ENCODE peak calls at places on chromosomes 7 and 10, in five cellular contexts. J is mesendoderm, U is IMR-90, E is H9, P is H1. R is an unnamed sample.

GRCh38 chr7:77460057-77460486 is 43.9 kb upstream of the GSAP start:
- DNase-seq in J (peak), U (no peak), E (no peak), P (no peak), R (no peak)

GRCh38 chr7:2720024-2720423 is 32.0 kb downstream of the AMZ1 start:
- DNase-seq in J (no peak), U (no peak), E (no peak), P (no peak), R (no peak)

GRCh38 chr7:43790006-43790405 is 31.5 kb downstream of the BLVRA start:
- DNase-seq in J (no peak), U (no peak), E (no peak), P (no peak), R (no peak)

GRCh38 chr10:43607199-43607573 is 948 bp downstream of the ZNF485 start:
- DNase-seq in J (no peak), U (no peak), E (no peak), P (no peak), R (no peak)

GRCh38 chr10:122034149-122034756 is 45.3 kb downstream of the TACC2 start:
- DNase-seq in J (no peak), U (peak), E (no peak), P (no peak), R (no peak)

GRCh38 chr10:120005408-120006280 is 113.1 kb downstream of the SEC23IP start:
- DNase-seq in J (peak), U (no peak), E (peak), P (no peak), R (peak)

GRCh38 chr7:151680810-151681209 is 161.1 kb upstream of the RHEB start:
- DNase-seq in J (no peak), U (peak), E (no peak), P (no peak), R (no peak)

GRCh38 chr10:111677747-111678146 is 505.8 kb downstream of the GPAM start:
- DNase-seq in J (no peak), U (no peak), E (no peak), P (no peak), R (no peak)

GRCh38 chr10:6300106-6300783 is 97.5 kb downstream of the PFKFB3 start:
- DNase-seq in J (no peak), U (peak), E (no peak), P (no peak), R (no peak)

GRCh38 chr7:112211348-112211907 is 4.9 kb downstream of the ZNF277 start:
- DNase-seq in J (no peak), U (peak), E (no peak), P (no peak), R (no peak)

GRCh38 chr7:155965010-155965409 is 152.7 kb upstream of the SHH start:
- DNase-seq in J (no peak), U (peak), E (peak), P (no peak), R (no peak)

GRCh38 chr10:6581750-6582697 is 1.9 kb upstream of the PRKCQ start:
- DNase-seq in J (peak), U (no peak), E (peak), P (no peak), R (no peak)

GRCh38 chr7:151503902-151504714 is 15.6 kb downstream of the RHEB start:
- DNase-seq in J (no peak), U (peak), E (no peak), P (no peak), R (no peak)

GRCh38 chr7:129684777-129685176 is 73.3 kb downstream of the NRF1 start:
- DNase-seq in J (peak), U (no peak), E (no peak), P (no peak), R (no peak)

GRCh38 chr10:88974446-88975376 is 15.9 kb upstream of the FAS start:
- DNase-seq in J (no peak), U (peak), E (no peak), P (no peak), R (no peak)

GRCh38 chr7:114182837-114183236 is 231.8 kb upstream of the FOXP2 start:
- DNase-seq in J (no peak), U (no peak), E (no peak), P (no peak), R (peak)

GRCh38 chr7:155182406-155182970 is 112.4 kb downstream of the HTR5A start:
- DNase-seq in J (no peak), U (no peak), E (no peak), P (no peak), R (no peak)

GRCh38 chr10:119025336-119025735 is 4.2 kb upstream of the NANOS1 start:
- DNase-seq in J (peak), U (peak), E (no peak), P (no peak), R (no peak)

GRCh38 chr10:18880530-18880929 is 168.1 kb upstream of the MALRD1 start:
- DNase-seq in J (peak), U (no peak), E (peak), P (peak), R (no peak)

GRCh38 chr7:97693586-97693985 is 38.3 kb upstream of the TAC1 start:
- DNase-seq in J (no peak), U (no peak), E (no peak), P (no peak), R (no peak)

GRCh38 chr10:30386801-30387588 is 37.9 kb upstream of the MTPAP start:
- DNase-seq in J (no peak), U (no peak), E (no peak), P (no peak), R (no peak)

GRCh38 chr7:83325083-83325482 is 162.4 kb upstream of the PCLO start:
- DNase-seq in J (no peak), U (no peak), E (no peak), P (no peak), R (no peak)

DNA sequence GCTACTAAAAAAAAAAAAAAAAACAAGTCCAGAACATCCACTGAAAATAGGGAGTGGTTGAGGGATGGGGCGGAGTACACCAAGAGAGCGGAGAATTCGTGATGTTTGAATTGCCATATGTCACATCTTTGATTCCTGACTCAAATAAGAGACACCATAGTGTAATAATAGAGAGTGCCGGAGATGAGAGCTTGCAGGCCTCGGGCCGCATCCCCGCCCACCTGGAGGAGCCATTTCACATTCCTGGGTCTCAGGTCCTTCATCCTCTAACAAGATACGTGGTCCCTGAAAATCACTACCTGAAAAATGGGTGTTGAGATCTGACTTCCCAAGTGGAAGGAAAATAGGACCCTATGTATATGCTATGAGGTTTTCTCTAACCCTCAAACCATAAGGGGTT is 46.8 kb downstream of the KIAA1549 start:
- DNase-seq in J (no peak), U (no peak), E (no peak), P (no peak), R (no peak)
- H3K4ac ChIP-seq in J (no peak), U (no peak), E (no peak), P (no peak), R (no peak)

DNA sequence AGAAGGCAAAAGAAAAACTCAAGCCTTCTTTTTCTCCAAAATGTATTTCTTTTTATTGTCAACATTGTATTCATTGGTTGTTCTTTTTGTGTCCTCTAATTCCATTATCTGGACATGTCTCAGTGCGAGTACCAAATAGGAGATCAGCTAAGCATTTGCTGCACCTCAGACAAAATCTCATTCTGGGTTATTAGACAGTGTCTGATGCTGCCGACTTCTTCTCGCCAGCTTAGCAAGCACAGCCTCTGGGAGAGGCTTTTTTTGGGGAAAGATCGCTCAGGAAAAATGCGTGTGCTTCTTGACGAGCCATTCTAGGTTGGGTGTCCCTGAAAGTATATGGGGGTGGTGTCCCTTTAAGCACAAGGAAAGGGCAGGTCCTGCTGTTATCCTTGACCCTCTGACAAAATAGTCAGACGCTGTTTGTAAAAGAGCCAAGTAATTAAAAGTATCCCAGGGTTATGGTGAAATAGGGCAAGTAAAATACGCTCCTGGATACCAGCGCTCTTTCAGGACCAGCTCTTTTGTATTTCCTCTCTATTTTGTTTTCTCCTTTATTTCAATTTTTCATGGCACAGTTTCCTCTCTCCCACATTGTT is 540.1 kb upstream of the FZD8 start:
- DNase-seq in J (no peak), U (no peak), E (no peak), P (no peak), R (no peak)
- H3K18ac ChIP-seq in J (no peak), U (no peak), E (no peak), P (no peak), R (no peak)

GRCh38 chr7:108972009-108972408 is 402.3 kb downstream of the DNAJB9 start:
- DNase-seq in J (no peak), U (no peak), E (no peak), P (no peak), R (no peak)
- H3K27ac ChIP-seq in J (no peak), U (no peak), E (no peak), P (no peak), R (no peak)

GRCh38 chr10:71842424-71842823 is 8.6 kb downstream of the PSAP start:
- DNase-seq in J (no peak), U (no peak), E (no peak), P (no peak), R (no peak)
- H3K4ac ChIP-seq in J (no peak), U (no peak), E (no peak), P (no peak), R (no peak)

GRCh38 chr10:4132216-4132556 is 347.2 kb upstream of the KLF6 start:
- DNase-seq in J (no peak), U (no peak), E (no peak), P (no peak), R (no peak)
- H3K18ac ChIP-seq in J (no peak), U (peak), E (no peak), P (no peak), R (no peak)

GRCh38 chr7:159099711-159100231 is 44.9 kb downstream of the VIPR2 start:
- DNase-seq in J (no peak), U (no peak), E (peak), P (no peak), R (no peak)
- H3K27ac ChIP-seq in J (no peak), U (no peak), E (no peak), P (no peak), R (no peak)

GRCh38 chr10:74300651-74301050 is 149.6 kb downstream of the ADK start:
- DNase-seq in J (no peak), U (no peak), E (no peak), P (no peak), R (no peak)

GRCh38 chr10:74307061-74307651 is 156.1 kb downstream of the ADK start:
- DNase-seq in J (no peak), U (no peak), E (no peak), P (no peak), R (no peak)

GRCh38 chr10:74306227-74306982 is 155.4 kb downstream of the ADK start:
- DNase-seq in J (no peak), U (no peak), E (no peak), P (no peak), R (no peak)

GRCh38 chr10:74310652-74311257 is 159.7 kb downstream of the ADK start:
- DNase-seq in J (no peak), U (peak), E (no peak), P (no peak), R (no peak)

DNA sequence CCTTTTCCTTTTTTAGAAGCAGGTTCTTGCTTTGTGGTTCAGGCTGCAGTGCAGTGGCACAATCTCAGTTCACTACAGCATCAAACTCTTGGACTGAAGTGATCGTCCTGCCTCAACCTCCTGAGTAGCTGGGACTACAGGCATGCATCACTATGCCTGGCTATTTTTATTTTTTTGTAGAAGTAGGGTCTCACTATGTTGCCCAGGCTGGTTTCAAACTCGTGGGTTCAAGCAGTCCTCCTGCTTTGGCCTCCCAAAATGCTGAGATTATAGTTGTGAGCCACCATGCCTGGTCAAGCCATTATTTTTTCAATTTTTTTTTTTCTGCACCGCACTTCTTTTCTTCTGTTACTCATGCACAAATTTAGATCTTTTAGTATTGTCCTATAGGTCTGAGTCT is 154.7 kb downstream of the ADK start:
- DNase-seq in J (no peak), U (no peak), E (no peak), P (no peak), R (no peak)
- H3K4ac ChIP-seq in J (no peak), U (no peak), E (no peak), P (no peak), R (no peak)

DNA sequence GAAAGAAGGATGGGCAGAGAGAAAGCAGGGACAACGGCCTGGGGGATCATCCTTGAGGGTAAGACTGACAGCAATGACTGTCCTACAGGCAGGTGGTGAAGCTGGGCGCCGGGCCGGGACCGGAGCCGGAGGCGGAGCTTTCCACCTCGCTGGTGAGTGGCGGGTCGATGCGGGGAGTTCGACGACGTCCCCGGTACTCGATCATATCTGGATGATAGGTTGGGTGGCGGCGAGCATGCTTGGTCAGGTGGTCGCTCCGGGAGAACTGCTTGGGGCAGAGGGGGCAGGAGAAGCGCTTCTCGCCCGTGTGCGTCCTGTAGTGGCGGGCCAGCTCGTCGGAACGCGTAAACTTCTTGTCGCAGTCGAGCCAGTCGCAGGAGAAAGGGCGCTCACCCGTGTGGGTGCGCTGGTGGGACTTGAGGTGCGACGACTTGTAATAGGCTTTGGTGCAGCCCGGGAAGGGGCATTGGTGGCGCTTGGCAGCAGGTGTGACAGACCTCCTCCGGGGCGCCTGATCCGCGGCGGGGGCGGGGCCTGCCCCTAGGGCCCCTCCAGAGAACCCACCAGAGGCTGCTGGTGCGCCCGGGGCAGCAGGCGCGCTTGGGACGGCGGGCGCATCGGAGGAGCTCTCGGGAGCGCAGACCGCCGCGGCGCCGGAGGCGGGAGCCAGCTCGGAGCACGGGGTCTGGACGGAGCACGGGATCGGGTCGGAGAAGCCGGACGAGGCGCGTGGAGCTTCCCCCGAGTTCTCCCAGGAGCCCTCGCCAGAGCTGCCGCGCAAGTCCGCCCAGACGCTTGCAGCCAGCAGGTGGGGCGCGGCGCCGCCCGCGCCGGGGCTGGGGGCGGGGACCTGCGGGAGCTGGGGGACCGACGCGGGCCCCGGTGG is 784 bp downstream of the KLF14 start:
- DNase-seq in J (peak), U (peak), E (peak), P (no peak), R (no peak)
- H3K18ac ChIP-seq in J (no peak), U (no peak), E (no peak), P (no peak), R (peak)

GRCh38 chr7:111108526-111108925 is 17.6 kb downstream of the LRRN3 start:
- DNase-seq in J (no peak), U (peak), E (no peak), P (no peak), R (no peak)

GRCh38 chr7:111107989-111108388 is 17.1 kb downstream of the LRRN3 start:
- DNase-seq in J (no peak), U (no peak), E (no peak), P (no peak), R (no peak)

GRCh38 chr7:111113263-111114017 is 22.5 kb downstream of the LRRN3 start:
- DNase-seq in J (peak), U (peak), E (no peak), P (no peak), R (no peak)

GRCh38 chr7:111115966-111116365 is 25.0 kb downstream of the LRRN3 start:
- DNase-seq in J (no peak), U (no peak), E (no peak), P (no peak), R (no peak)

GRCh38 chr7:111112439-111112838 is 21.5 kb downstream of the LRRN3 start:
- DNase-seq in J (no peak), U (peak), E (no peak), P (no peak), R (no peak)
- H3K27ac ChIP-seq in J (no peak), U (no peak), E (no peak), P (no peak), R (no peak)

GRCh38 chr10:48533540-48533939 is 71.3 kb downstream of the ARHGAP22 start:
- DNase-seq in J (no peak), U (no peak), E (no peak), P (no peak), R (no peak)

GRCh38 chr10:48531486-48531885 is 73.4 kb downstream of the ARHGAP22 start:
- DNase-seq in J (no peak), U (no peak), E (peak), P (no peak), R (no peak)

GRCh38 chr10:48536226-48536500 is 68.7 kb downstream of the ARHGAP22 start:
- DNase-seq in J (no peak), U (no peak), E (no peak), P (no peak), R (no peak)

GRCh38 chr10:48535416-48536225 is 69.3 kb downstream of the ARHGAP22 start:
- DNase-seq in J (no peak), U (no peak), E (peak), P (no peak), R (no peak)

GRCh38 chr10:48533951-48534720 is 70.7 kb downstream of the ARHGAP22 start:
- DNase-seq in J (peak), U (no peak), E (peak), P (no peak), R (no peak)
- H3K4ac ChIP-seq in J (no peak), U (no peak), E (no peak), P (no peak), R (no peak)